ENCODE peak calls at places on chromosomes 16 and 17, in ten cellular contexts. T is suprapubic skin, I is GM12878, G is transverse colon, A is tibial nerve, M is heart left ventricle, Q is adrenal gland, K is body of pancreas, J is H54, X is right lobe of liver. N is an unnamed sample.

GRCh38 chr17:20996724-20997615 is 45.8 kb downstream of the USP22 start:
- DNase-seq in G (peak), K (no peak), A (no peak), T (no peak), I (no peak), J (no peak), Q (no peak), X (no peak), M (no peak), N (no peak)

GRCh38 chr17:77441130-77441920 is 300.6 kb downstream of the SEC14L1 start:
- DNase-seq in G (peak), M (no peak), K (no peak), Q (no peak), J (no peak), T (no peak), A (no peak), X (no peak), I (peak), N (no peak)

GRCh38 chr17:77644181-77644972 is 314.1 kb upstream of the TNRC6C start:
- DNase-seq in I (no peak), G (no peak), T (peak), A (no peak), J (no peak), K (no peak), M (no peak), X (no peak), Q (no peak), N (no peak)

GRCh38 chr17:4533522-4534502 is 21.4 kb downstream of the MYBBP1A start:
- DNase-seq in A (no peak), G (peak), K (no peak), M (peak), X (peak), J (no peak), Q (no peak), I (no peak), T (no peak), N (no peak)

GRCh38 chr17:48262982-48263586 is 155.5 kb downstream of the SNX11 start:
- DNase-seq in K (no peak), X (no peak), J (no peak), M (no peak), A (no peak), G (no peak), Q (no peak), T (no peak), I (no peak), N (peak)

GRCh38 chr17:30716461-30717289 is 107.8 kb downstream of the CRLF3 start:
- DNase-seq in Q (no peak), J (no peak), A (no peak), M (no peak), I (no peak), T (no peak), X (no peak), K (no peak), G (no peak), N (peak)

GRCh38 chr17:44829558-44830358 is at the start of gene GJC1:
- DNase-seq in M (peak), A (no peak), T (no peak), J (peak), I (no peak), G (peak), X (no peak), K (peak), Q (peak), N (no peak)

GRCh38 chr17:6392609-6393367 is 42.1 kb downstream of the AIPL1 start:
- DNase-seq in M (no peak), Q (no peak), J (no peak), T (peak), A (no peak), G (no peak), K (no peak), X (no peak), I (no peak), N (no peak)

GRCh38 chr17:2542456-2542855 is 30.8 kb upstream of the METTL16 start:
- DNase-seq in T (no peak), Q (peak), G (no peak), X (no peak), J (no peak), M (no peak), K (no peak), A (no peak), I (peak), N (no peak)

GRCh38 chr16:84593825-84594724 is 23.8 kb downstream of the COTL1 start:
- DNase-seq in G (peak), M (no peak), A (no peak), T (no peak), X (no peak), I (peak), J (no peak), Q (no peak), K (no peak), N (no peak)
- TF ChIP-seq POLR2A in G (peak), M (no peak), A (no peak), T (no peak), X (no peak), I (peak), J (no peak), Q (no peak), K (no peak), N (no peak)

DNA sequence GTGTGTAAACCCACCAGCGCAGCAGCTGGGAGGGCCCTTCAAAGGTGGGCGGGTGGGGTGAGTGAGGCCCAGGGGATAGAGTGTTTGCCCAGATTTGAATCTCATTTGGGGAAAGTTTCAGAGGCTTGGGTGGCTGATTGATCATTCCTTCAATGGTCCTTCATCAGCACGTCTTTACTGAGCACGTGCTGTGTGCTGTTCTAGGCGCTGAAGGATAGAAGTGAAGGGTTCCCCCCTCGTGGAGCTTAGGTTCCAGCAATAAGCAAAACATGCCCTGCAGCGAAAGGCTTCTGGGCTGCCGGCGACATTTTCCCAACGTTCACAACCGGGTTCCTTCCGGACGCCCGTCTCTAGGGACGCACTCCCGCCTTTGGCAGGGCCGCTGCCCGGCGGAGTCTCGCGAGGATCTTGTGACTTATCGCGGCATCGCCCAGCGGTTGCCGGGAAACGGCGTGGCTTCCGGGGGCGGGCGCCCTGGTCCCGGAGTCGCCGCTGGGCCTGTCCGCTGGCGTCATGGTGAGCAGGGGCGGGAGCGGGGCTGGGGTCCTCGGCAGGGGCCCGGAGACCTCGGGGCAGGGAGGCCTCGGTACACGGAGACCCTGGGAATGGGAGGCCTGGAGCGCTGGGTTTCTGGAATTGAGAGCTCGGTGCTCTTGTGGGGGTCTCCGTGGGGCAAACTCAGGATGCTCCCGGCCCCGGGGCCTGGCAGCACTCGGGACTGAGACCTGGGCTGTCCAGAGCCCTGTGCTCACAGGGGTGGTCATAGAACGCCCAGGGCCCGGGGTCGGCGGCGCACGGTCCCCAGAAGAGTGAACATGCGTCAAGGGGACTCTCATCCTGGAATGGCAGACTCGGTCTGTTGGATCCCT is 3.2 kb upstream of the DBNDD1 start:
- DNase-seq in I (peak), M (peak), T (peak), X (peak), A (peak), G (peak), Q (peak), K (peak), J (peak), N (peak)
- TF ChIP-seq POLR2A in I (peak), M (no peak), T (no peak), X (no peak), A (no peak), G (peak), Q (peak), K (no peak), J (peak), N (peak)

GRCh38 chr16:58518083-58518979 is 3.0 kb downstream of the SETD6 start:
- DNase-seq in K (no peak), A (no peak), T (no peak), I (peak), X (no peak), G (no peak), J (no peak), M (no peak), Q (no peak), N (no peak)

GRCh38 chr16:58515871-58516767 is 802 bp downstream of the SETD6 start:
- DNase-seq in J (no peak), G (peak), M (no peak), K (peak), A (no peak), Q (peak), T (no peak), I (no peak), X (peak), N (peak)

GRCh38 chr16:58515125-58515870 is at the start of gene SETD6:
- DNase-seq in X (peak), Q (peak), I (no peak), J (peak), T (peak), A (peak), M (peak), G (peak), K (peak), N (peak)

GRCh38 chr16:58518980-58519368 is 3.7 kb downstream of the SETD6 start:
- DNase-seq in Q (no peak), I (no peak), T (no peak), G (no peak), K (no peak), A (no peak), J (no peak), X (no peak), M (no peak), N (no peak)

GRCh38 chr16:58516768-58517107 is 1.4 kb downstream of the SETD6 start:
- DNase-seq in T (no peak), X (no peak), Q (no peak), M (no peak), J (no peak), I (no peak), G (no peak), K (no peak), A (no peak), N (no peak)
- TF ChIP-seq POLR2A in T (no peak), X (no peak), Q (no peak), M (no peak), J (no peak), I (no peak), G (no peak), K (no peak), A (no peak), N (no peak)

GRCh38 chr17:56887552-56888467 is 26.0 kb downstream of the TRIM25 start:
- DNase-seq in X (no peak), J (no peak), A (no peak), K (no peak), G (peak), Q (no peak), T (no peak), M (no peak), I (no peak), N (no peak)
- TF ChIP-seq POLR2A in X (no peak), J (no peak), A (no peak), K (no peak), G (no peak), Q (no peak), T (no peak), M (no peak), I (peak), N (no peak)